ENCODE peak calls at places on chromosome 13, in six cellular contexts. O is IMR-90, W is H9, P is neuronal stem cell, T is mesenchymal stem cell, Z is H1. M is an unnamed sample.

GRCh38 chr13:77565635-77566034 is 30.1 kb downstream of the SCEL start:
- DNase-seq in O (peak), W (no peak), P (peak), T (peak), Z (no peak), M (peak)

GRCh38 chr13:113544071-113544891 is 40.3 kb upstream of the TFDP1 start:
- DNase-seq in O (no peak), W (peak), P (no peak), T (no peak), Z (no peak), M (no peak)

GRCh38 chr13:106357198-106357597 is 178.3 kb downstream of the EFNB2 start:
- DNase-seq in O (peak), W (no peak), P (peak), T (peak), Z (no peak), M (no peak)

GRCh38 chr13:29733069-29733700 is 117.2 kb downstream of the UBL3 start:
- DNase-seq in O (no peak), W (no peak), P (no peak), T (peak), Z (no peak), M (peak)

GRCh38 chr13:68428292-68428691 is 1198.2 kb upstream of the PCDH9 start:
- DNase-seq in O (no peak), W (no peak), P (no peak), T (peak), Z (no peak), M (no peak)

GRCh38 chr13:42041017-42041683 is 7.3 kb upstream of the DGKH start:
- DNase-seq in O (peak), W (peak), P (peak), T (peak), Z (peak), M (peak)

GRCh38 chr13:30905932-30906383 is at the start of gene MEDAG:
- DNase-seq in O (peak), W (no peak), P (no peak), T (peak), Z (no peak), M (no peak)

GRCh38 chr13:42652642-42653415 is 78.9 kb downstream of the TNFSF11 start:
- DNase-seq in O (no peak), W (no peak), P (no peak), T (no peak), Z (no peak), M (peak)

GRCh38 chr13:112900691-112901091 is 68.3 kb upstream of the MCF2L start:
- DNase-seq in O (no peak), W (peak), P (no peak), T (no peak), Z (no peak), M (no peak)

GRCh38 chr13:41327994-41328778 is 17.1 kb downstream of the NAA16 start:
- DNase-seq in O (no peak), W (no peak), P (no peak), T (peak), Z (no peak), M (no peak)

GRCh38 chr13:25217023-25217909 is 45.2 kb upstream of the AMER2 start:
- DNase-seq in O (peak), W (no peak), P (no peak), T (peak), Z (no peak), M (peak)

GRCh38 chr13:79791471-79792042 is 310.6 kb downstream of the NDFIP2 start:
- DNase-seq in O (no peak), W (no peak), P (no peak), T (no peak), Z (no peak), M (no peak)

GRCh38 chr13:25432686-25433085 is 60.9 kb downstream of the ATP8A2 start:
- DNase-seq in O (no peak), W (no peak), P (no peak), T (peak), Z (no peak), M (no peak)

GRCh38 chr13:70668293-70668692 is 560.0 kb upstream of the KLHL1 start:
- DNase-seq in O (no peak), W (peak), P (peak), T (no peak), Z (no peak), M (peak)

GRCh38 chr13:52405369-52405766 is 604 bp downstream of the THSD1 start:
- DNase-seq in O (no peak), W (no peak), P (no peak), T (no peak), Z (no peak), M (no peak)

GRCh38 chr13:21987793-21988192 is 316.9 kb downstream of the FGF9 start:
- DNase-seq in O (no peak), W (no peak), P (no peak), T (no peak), Z (no peak), M (no peak)

GRCh38 chr13:76473552-76474134 is 412.6 kb downstream of the KCTD12 start:
- DNase-seq in O (peak), W (peak), P (peak), T (peak), Z (peak), M (peak)

GRCh38 chr13:40445557-40445990 is 220.9 kb downstream of the FOXO1 start:
- DNase-seq in O (no peak), W (peak), P (no peak), T (no peak), Z (no peak), M (peak)

GRCh38 chr13:42649761-42650289 is 75.9 kb downstream of the TNFSF11 start:
- DNase-seq in O (no peak), W (no peak), P (no peak), T (peak), Z (no peak), M (no peak)

GRCh38 chr13:52652980-52653303 is 306 bp downstream of the SUGT1 start:
- DNase-seq in O (no peak), W (no peak), P (no peak), T (no peak), Z (no peak), M (no peak)

GRCh38 chr13:99959127-99959529 is 12.4 kb downstream of the ZIC5 start:
- DNase-seq in O (no peak), W (no peak), P (no peak), T (no peak), Z (no peak), M (no peak)

GRCh38 chr13:77492982-77493381 is 42.5 kb upstream of the SCEL start:
- DNase-seq in O (no peak), W (no peak), P (no peak), T (no peak), Z (no peak), M (peak)

GRCh38 chr13:104057851-104058250 is 991.6 kb upstream of the SLC10A2 start:
- DNase-seq in O (no peak), W (no peak), P (no peak), T (peak), Z (no peak), M (no peak)

GRCh38 chr13:98879965-98880364 is 97.9 kb downstream of the DOCK9 start:
- DNase-seq in O (no peak), W (no peak), P (no peak), T (no peak), Z (no peak), M (no peak)

GRCh38 chr13:45416521-45417125 is 1.6 kb downstream of the SLC25A30 start:
- DNase-seq in O (no peak), W (no peak), P (no peak), T (peak), Z (no peak), M (no peak)

GRCh38 chr13:50376895-50377575 is 361.8 kb downstream of the KCNRG start:
- DNase-seq in O (no peak), W (peak), P (no peak), T (no peak), Z (peak), M (peak)

GRCh38 chr13:79435549-79435948 is 29.5 kb upstream of the RBM26 start:
- DNase-seq in O (peak), W (no peak), P (no peak), T (peak), Z (no peak), M (no peak)

GRCh38 chr13:99996177-99996705 is 14.7 kb downstream of the ZIC2 start:
- DNase-seq in O (no peak), W (no peak), P (peak), T (peak), Z (no peak), M (no peak)

GRCh38 chr13:105272660-105273631 is 1262.5 kb downstream of the EFNB2 start:
- DNase-seq in O (no peak), W (peak), P (no peak), T (peak), Z (no peak), M (peak)

GRCh38 chr13:21625366-21625765 is 21.4 kb upstream of the MICU2 start:
- DNase-seq in O (peak), W (no peak), P (no peak), T (peak), Z (no peak), M (peak)

GRCh38 chr13:75802161-75802560 is 166.0 kb downstream of the LMO7 start:
- DNase-seq in O (no peak), W (no peak), P (no peak), T (no peak), Z (no peak), M (no peak)

GRCh38 chr13:75792526-75793187 is 156.5 kb downstream of the LMO7 start:
- DNase-seq in O (peak), W (no peak), P (no peak), T (peak), Z (no peak), M (peak)

GRCh38 chr13:48485447-48485846 is 47.4 kb downstream of the RCBTB2 start:
- DNase-seq in O (no peak), W (no peak), P (no peak), T (no peak), Z (no peak), M (no peak)

GRCh38 chr13:88103824-88104223 is 432.7 kb downstream of the SLITRK5 start:
- DNase-seq in O (no peak), W (no peak), P (no peak), T (no peak), Z (no peak), M (no peak)

GRCh38 chr13:113151745-113152707 is 6.4 kb upstream of the PROZ start:
- DNase-seq in O (peak), W (peak), P (no peak), T (peak), Z (peak), M (peak)

DNA sequence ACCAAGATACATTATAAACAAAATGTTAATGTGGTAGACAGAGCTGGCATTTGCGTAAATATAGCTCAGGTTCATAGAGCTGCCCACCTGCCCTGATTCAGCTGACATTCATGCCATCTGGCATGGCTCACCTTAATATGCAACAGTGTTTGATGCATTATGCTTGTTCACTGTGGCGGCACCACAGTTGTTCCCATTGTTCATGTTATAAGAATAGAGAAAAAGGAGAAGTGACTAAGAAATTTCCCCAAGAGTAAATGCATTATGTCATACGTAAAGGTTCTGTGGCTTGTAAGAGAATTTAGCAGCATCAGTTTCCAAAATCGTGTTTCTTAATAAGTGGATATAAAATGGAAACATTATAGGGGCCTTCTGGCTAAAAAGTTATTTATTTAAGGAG is 4.5 kb downstream of the CCNA1 start:
- DNase-seq in O (no peak), W (no peak), P (no peak), T (no peak), Z (no peak), M (no peak)
- H2BK15ac ChIP-seq in O (no peak), W (no peak), P (no peak), T (no peak), Z (no peak), M (no peak)

GRCh38 chr13:94778986-94779385 is 66.6 kb upstream of the SOX21 start:
- DNase-seq in O (no peak), W (no peak), P (no peak), T (no peak), Z (no peak), M (no peak)

GRCh38 chr13:94783489-94783888 is 71.1 kb upstream of the SOX21 start:
- DNase-seq in O (no peak), W (no peak), P (no peak), T (no peak), Z (no peak), M (no peak)

GRCh38 chr13:94778585-94778984 is 66.2 kb upstream of the SOX21 start:
- DNase-seq in O (no peak), W (no peak), P (no peak), T (no peak), Z (no peak), M (no peak)

GRCh38 chr13:94776956-94777355 is 64.6 kb upstream of the SOX21 start:
- DNase-seq in O (no peak), W (no peak), P (no peak), T (peak), Z (no peak), M (no peak)

GRCh38 chr13:94780421-94780820 is 68.1 kb upstream of the SOX21 start:
- DNase-seq in O (no peak), W (no peak), P (no peak), T (no peak), Z (no peak), M (no peak)
- H2BK15ac ChIP-seq in O (no peak), W (no peak), P (no peak), T (no peak), Z (no peak), M (no peak)

GRCh38 chr13:59728896-59729545 is 434.7 kb downstream of the DIAPH3 start:
- DNase-seq in O (no peak), W (no peak), P (no peak), T (no peak), Z (no peak), M (no peak)
- H2BK15ac ChIP-seq in O (no peak), W (no peak), P (no peak), T (no peak), Z (no peak), M (no peak)

GRCh38 chr13:91546865-91547264 is 148.4 kb downstream of the GPC5 start:
- DNase-seq in O (peak), W (no peak), P (no peak), T (peak), Z (no peak), M (no peak)
- H2BK15ac ChIP-seq in O (no peak), W (no peak), P (no peak), T (no peak), Z (no peak), M (no peak)

DNA sequence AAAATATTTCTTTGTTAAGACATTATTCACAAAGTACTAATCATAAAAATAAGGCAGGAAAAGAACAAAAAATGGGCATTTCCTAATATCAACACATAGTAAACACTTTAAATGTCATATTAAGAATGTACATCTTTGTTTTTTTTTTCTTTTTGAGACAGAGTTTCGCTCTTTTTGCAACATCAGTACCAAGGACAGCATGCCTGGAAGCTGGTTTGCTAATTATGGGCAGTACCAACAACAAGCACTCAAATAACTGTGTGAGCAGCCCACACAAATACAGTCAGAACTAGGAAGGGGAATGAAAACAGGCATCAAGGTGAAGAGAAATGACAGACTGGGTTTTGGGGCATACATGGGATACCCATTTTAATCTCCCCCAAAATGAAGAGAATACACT is 788.0 kb upstream of the SLITRK1 start:
- DNase-seq in O (no peak), W (no peak), P (no peak), T (no peak), Z (no peak), M (no peak)
- H2BK15ac ChIP-seq in O (no peak), W (no peak), P (no peak), T (no peak), Z (no peak), M (no peak)

M was measured in mesendoderm.